ENCODE peak calls at places on chromosomes 4 and X, in nine cellular contexts. P is stomach, I is H1, Y is tibial nerve, T is transverse colon, O is suprapubic skin, R is K562, F is A549, C is esophagus muscularis mucosa. E is an unnamed sample.

GRCh38 chr4:17013382-17014006 is 115.0 kb upstream of the LDB2 start:
- DNase-seq in I (no peak), Y (no peak), P (no peak), O (no peak), T (no peak), R (no peak), F (no peak), C (peak; percentile 74), E (no peak)

GRCh38 chrX:84729809-84730208 is 227.6 kb upstream of the HDX start:
- DNase-seq in F (peak; percentile 43), R (peak; percentile 16), C (no peak), I (no peak), T (no peak), O (no peak), Y (peak; percentile 11), P (no peak), E (no peak)

GRCh38 chrX:23332888-23333821 is 1.5 kb upstream of the PTCHD1 start:
- DNase-seq in C (no peak), I (peak; percentile 57), T (peak; percentile 7), P (no peak), R (no peak), Y (no peak), O (no peak), F (no peak), E (no peak)

GRCh38 chr4:147481577-147482109 is 746 bp downstream of the EDNRA start:
- DNase-seq in I (peak; percentile 61), O (no peak), P (no peak), F (no peak), C (no peak), T (no peak), R (no peak), Y (no peak), E (peak; percentile 37)

GRCh38 chr4:41136456-41136855 is 77.9 kb downstream of the APBB2 start:
- DNase-seq in O (no peak), R (no peak), C (no peak), T (no peak), Y (no peak), P (no peak), F (no peak), I (no peak), E (no peak)

GRCh38 chr4:150229538-150229937 is 151.3 kb downstream of the DCLK2 start:
- DNase-seq in F (peak; percentile 10), T (no peak), C (no peak), Y (no peak), R (no peak), O (no peak), I (no peak), P (no peak), E (no peak)

GRCh38 chr4:152100378-152101201 is 339.8 kb upstream of the GATB start:
- DNase-seq in O (no peak), P (peak; percentile 37), F (no peak), T (peak; percentile 38), C (peak; percentile 87), Y (no peak), R (no peak), I (peak; percentile 30), E (no peak)

GRCh38 chr4:5976921-5977320 is 41.3 kb downstream of the C4orf50 start:
- DNase-seq in C (no peak), R (no peak), O (no peak), F (no peak), T (no peak), P (no peak), I (no peak), Y (no peak), E (no peak)

GRCh38 chrX:20442597-20442996 is 175.9 kb upstream of the RPS6KA3 start:
- DNase-seq in O (peak; percentile 89), C (no peak), Y (peak; percentile 77), T (peak; percentile 90), I (peak; percentile 76), R (peak; percentile 54), P (peak; percentile 91), F (peak; percentile 88), E (peak; percentile 21)

GRCh38 chr4:72567036-72567435 is 2.0 kb downstream of the ADAMTS3 start:
- DNase-seq in C (no peak), Y (no peak), O (no peak), P (no peak), I (no peak), R (no peak), F (no peak), T (no peak), E (no peak)

GRCh38 chr4:72566573-72566972 is 2.4 kb downstream of the ADAMTS3 start:
- DNase-seq in C (no peak), R (no peak), F (no peak), O (no peak), T (no peak), P (no peak), I (no peak), Y (no peak), E (no peak)

GRCh38 chr4:72568959-72569718 is at the start of gene ADAMTS3:
- DNase-seq in O (peak; percentile 78), R (peak; percentile 80), I (peak; percentile 86), T (peak; percentile 40), P (peak; percentile 51), C (peak; percentile 92), F (peak; percentile 2), Y (peak; percentile 35), E (peak; percentile 84)

GRCh38 chr4:72569719-72570235 is 756 bp upstream of the ADAMTS3 start:
- DNase-seq in O (no peak), I (no peak), R (no peak), P (no peak), T (no peak), C (no peak), F (no peak), Y (peak; percentile 8), E (no peak)

GRCh38 chr4:72567821-72568620 is 1.0 kb downstream of the ADAMTS3 start:
- DNase-seq in R (peak; percentile 72), C (peak; percentile 92), O (peak; percentile 81), F (peak; percentile 44), Y (peak; percentile 38), T (peak; percentile 32), P (peak; percentile 40), I (peak; percentile 75), E (peak; percentile 84)
- TF ChIP-seq POLR2A in R (peak; percentile 81), C (no peak), O (no peak), F (no peak), Y (no peak), T (no peak), P (no peak), I (peak; percentile 46), E (peak; percentile 57)

DNA sequence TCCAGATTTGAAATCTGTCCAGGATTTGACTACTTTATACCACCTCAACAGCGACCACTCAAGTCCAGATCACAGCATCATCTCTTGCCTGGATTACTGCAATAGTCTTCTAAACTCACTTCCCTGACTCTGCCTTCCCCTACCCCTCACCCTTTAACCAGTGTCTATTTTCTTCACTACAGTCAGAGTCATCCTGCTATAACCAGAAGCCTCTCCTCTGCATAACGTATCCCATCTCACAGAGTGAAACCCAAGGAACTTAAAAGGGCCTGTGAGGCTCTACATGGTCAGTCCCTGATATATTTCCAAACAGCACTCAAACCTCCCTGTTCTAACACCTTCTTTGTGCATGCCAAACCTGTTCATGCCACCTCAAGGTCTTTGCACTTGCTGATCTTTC is 40.7 kb upstream of the SCOC start:
- DNase-seq in R (no peak), C (no peak), Y (no peak), O (no peak), P (no peak), F (no peak), I (no peak), T (no peak), E (no peak)
- TF ChIP-seq EP300 in R (no peak), C (no peak), Y (no peak), O (no peak), P (no peak), F (no peak), I (no peak), T (no peak), E (no peak)

GRCh38 chr4:24798036-24798610 is 2.8 kb downstream of the SOD3 start:
- DNase-seq in P (no peak), F (no peak), Y (no peak), C (peak; percentile 79), T (no peak), I (peak; percentile 33), O (no peak), R (no peak), E (no peak)

GRCh38 chr4:24794916-24795665 is at the start of gene SOD3:
- DNase-seq in C (peak; percentile 97), I (peak; percentile 74), O (peak; percentile 86), R (peak; percentile 52), F (no peak), P (peak; percentile 79), Y (peak; percentile 76), T (peak; percentile 82), E (peak; percentile 71)

GRCh38 chr4:24794111-24794860 is 1.1 kb upstream of the SOD3 start:
- DNase-seq in Y (no peak), R (no peak), T (peak; percentile 17), C (no peak), O (peak; percentile 74), P (no peak), F (no peak), I (no peak), E (no peak)

GRCh38 chr4:24795666-24796381 is 451 bp downstream of the SOD3 start:
- DNase-seq in R (no peak), C (peak; percentile 86), O (no peak), I (no peak), F (no peak), T (no peak), P (no peak), Y (no peak), E (no peak)

DNA sequence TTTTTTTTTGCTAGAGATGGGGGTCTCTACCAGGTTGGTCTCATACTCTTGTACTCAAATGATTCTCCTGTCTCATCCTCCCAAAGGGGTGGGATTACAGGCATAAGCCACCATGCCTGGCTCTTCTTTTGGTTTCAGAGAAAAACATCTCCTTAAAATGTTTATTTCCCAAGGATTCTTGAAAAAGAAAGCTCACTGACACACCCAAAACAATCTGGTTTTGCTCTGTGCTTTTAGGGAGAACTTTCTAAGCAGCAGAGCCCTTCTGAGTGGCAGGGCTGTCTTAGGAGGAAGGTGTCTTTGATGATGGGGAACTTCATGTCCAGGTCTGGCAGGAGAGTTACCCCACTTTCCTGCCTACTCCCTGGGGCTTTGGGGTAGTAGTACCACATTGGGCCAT is 1.3 kb downstream of the SOD3 start:
- DNase-seq in T (no peak), O (no peak), Y (no peak), I (no peak), R (no peak), F (no peak), C (peak; percentile 45), P (no peak), E (no peak)
- H3K4me3 ChIP-seq in T (no peak overlapping the region), O (no peak overlapping the region), Y (no peak overlapping the region), I (no peak overlapping the region), R (no peak overlapping the region), F (no peak overlapping the region), C (no peak overlapping the region), P (no peak overlapping the region), E (no peak overlapping the region)

DNA sequence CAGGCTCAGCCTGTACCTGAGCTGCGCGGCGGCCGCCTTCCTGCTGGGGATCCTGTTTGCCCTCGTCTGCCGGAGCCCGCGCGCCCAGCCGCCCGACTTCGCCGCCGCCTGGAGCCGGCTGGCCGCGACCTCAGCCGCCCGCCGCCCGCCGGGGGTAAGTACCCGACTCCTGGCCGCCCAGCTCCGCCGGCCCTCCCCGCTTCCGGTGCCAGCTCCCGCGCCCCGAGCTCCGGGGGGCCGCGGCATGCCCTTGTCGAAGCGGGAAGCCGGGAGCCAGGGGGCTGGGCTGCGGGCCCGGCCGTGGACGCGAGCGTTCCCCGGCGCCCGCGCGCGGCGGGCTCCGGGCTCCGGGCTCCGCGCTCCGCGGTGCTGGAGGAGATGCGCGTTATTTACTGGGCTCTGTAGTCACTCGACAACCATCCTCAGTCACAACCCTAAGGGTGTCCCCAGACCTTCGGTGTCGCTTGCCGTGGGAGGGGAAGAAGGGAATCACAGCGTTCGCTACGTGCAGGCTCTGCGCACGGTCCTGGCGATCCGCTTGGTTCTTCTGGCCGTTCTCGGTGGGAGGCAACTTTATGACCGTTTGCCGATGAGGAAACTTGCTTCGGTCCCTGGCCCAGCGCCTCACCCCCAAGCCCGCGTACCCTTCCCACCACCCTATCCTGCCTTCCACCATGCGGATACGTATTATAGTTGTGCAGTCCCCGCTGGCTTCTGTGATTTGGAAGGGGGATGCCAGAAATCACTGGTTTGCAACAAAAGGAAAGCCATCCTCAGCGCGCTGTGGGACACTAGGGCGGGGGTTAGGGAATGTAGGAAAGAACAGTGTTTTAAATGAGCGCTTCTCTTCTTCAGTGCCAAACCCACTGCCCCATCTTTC is 944 bp downstream of the SNX25 start:
- DNase-seq in P (peak; percentile 51), F (peak; percentile 42), C (no peak), Y (peak; percentile 37), R (peak; percentile 52), O (peak; percentile 79), T (peak; percentile 51), I (peak; percentile 71), E (peak; percentile 70)
- TF ChIP-seq POLR2A in P (no peak), F (no peak), C (no peak), Y (peak; percentile 58), R (no peak), O (no peak), T (peak; percentile 44), I (no peak), E (peak; percentile 36)

E was measured in ovary.